ENCODE peak calls at places on chromosome 1, in ten cellular contexts. One of them, this sample, is unnamed.

GRCh38 chr1:16046865-16047264 is 3.3 kb downstream of the CLCNKB start:
- DNase-seq in NCI-H146: no peak
- DNase-seq in heart left ventricle: no peak
- DNase-seq in adrenal gland: no peak
- DNase-seq in psoas muscle: no peak
- DNase-seq in HTR-8/SVneo: no peak
- DNase-seq in CD8-positive, alpha-beta memory T cell: no peak
- DNase-seq in activated T-cell treated with anti-CD3 and anti-CD28 coated beads for 24 hours: no peak
- DNase-seq in NCI-H1092 treated with DMSO at 0.1 percent for 48 hours: no peak
- DNase-seq in NCI-H748 treated with DMSO at 0.1 percent for 48 hours: no peak
- DNase-seq in this sample: no peak

GRCh38 chr1:81848880-81849500 is 48.3 kb downstream of the ADGRL2 start:
- DNase-seq in NCI-H146: peak
- DNase-seq in heart left ventricle: no peak
- DNase-seq in adrenal gland: no peak
- DNase-seq in psoas muscle: no peak
- DNase-seq in HTR-8/SVneo: no peak
- DNase-seq in CD8-positive, alpha-beta memory T cell: no peak
- DNase-seq in activated T-cell treated with anti-CD3 and anti-CD28 coated beads for 24 hours: no peak
- DNase-seq in NCI-H1092 treated with DMSO at 0.1 percent for 48 hours: peak
- DNase-seq in NCI-H748 treated with DMSO at 0.1 percent for 48 hours: peak
- DNase-seq in this sample: no peak

GRCh38 chr1:146051452-146051852 is 29.9 kb upstream of the HJV start:
- DNase-seq in NCI-H146: no peak
- DNase-seq in heart left ventricle: no peak
- DNase-seq in adrenal gland: no peak
- DNase-seq in psoas muscle: no peak
- DNase-seq in HTR-8/SVneo: no peak
- DNase-seq in CD8-positive, alpha-beta memory T cell: no peak
- DNase-seq in activated T-cell treated with anti-CD3 and anti-CD28 coated beads for 24 hours: no peak
- DNase-seq in NCI-H1092 treated with DMSO at 0.1 percent for 48 hours: no peak
- DNase-seq in NCI-H748 treated with DMSO at 0.1 percent for 48 hours: no peak
- DNase-seq in this sample: no peak

GRCh38 chr1:7885513-7886298 is 32.8 kb upstream of the UTS2 start:
- DNase-seq in NCI-H146: peak
- DNase-seq in heart left ventricle: no peak
- DNase-seq in adrenal gland: no peak
- DNase-seq in psoas muscle: no peak
- DNase-seq in HTR-8/SVneo: no peak
- DNase-seq in CD8-positive, alpha-beta memory T cell: peak
- DNase-seq in activated T-cell treated with anti-CD3 and anti-CD28 coated beads for 24 hours: no peak
- DNase-seq in NCI-H1092 treated with DMSO at 0.1 percent for 48 hours: no peak
- DNase-seq in NCI-H748 treated with DMSO at 0.1 percent for 48 hours: no peak
- DNase-seq in this sample: no peak

GRCh38 chr1:182861994-182862393 is 22.8 kb downstream of the DHX9 start:
- DNase-seq in NCI-H146: no peak
- DNase-seq in heart left ventricle: no peak
- DNase-seq in adrenal gland: no peak
- DNase-seq in psoas muscle: no peak
- DNase-seq in HTR-8/SVneo: no peak
- DNase-seq in CD8-positive, alpha-beta memory T cell: no peak
- DNase-seq in activated T-cell treated with anti-CD3 and anti-CD28 coated beads for 24 hours: no peak
- DNase-seq in NCI-H1092 treated with DMSO at 0.1 percent for 48 hours: no peak
- DNase-seq in NCI-H748 treated with DMSO at 0.1 percent for 48 hours: no peak
- DNase-seq in this sample: no peak

GRCh38 chr1:243740255-243740999 is 109.6 kb downstream of the AKT3 start:
- DNase-seq in NCI-H146: no peak
- DNase-seq in heart left ventricle: no peak
- DNase-seq in adrenal gland: no peak
- DNase-seq in psoas muscle: no peak
- DNase-seq in HTR-8/SVneo: no peak
- DNase-seq in CD8-positive, alpha-beta memory T cell: no peak
- DNase-seq in activated T-cell treated with anti-CD3 and anti-CD28 coated beads for 24 hours: no peak
- DNase-seq in NCI-H1092 treated with DMSO at 0.1 percent for 48 hours: no peak
- DNase-seq in NCI-H748 treated with DMSO at 0.1 percent for 48 hours: no peak
- DNase-seq in this sample: no peak

GRCh38 chr1:6519935-6520621 is 28.6 kb upstream of the PLEKHG5 start:
- DNase-seq in NCI-H146: peak
- DNase-seq in heart left ventricle: no peak
- DNase-seq in adrenal gland: peak
- DNase-seq in psoas muscle: no peak
- DNase-seq in HTR-8/SVneo: no peak
- DNase-seq in CD8-positive, alpha-beta memory T cell: no peak
- DNase-seq in activated T-cell treated with anti-CD3 and anti-CD28 coated beads for 24 hours: no peak
- DNase-seq in NCI-H1092 treated with DMSO at 0.1 percent for 48 hours: peak
- DNase-seq in NCI-H748 treated with DMSO at 0.1 percent for 48 hours: no peak
- DNase-seq in this sample: no peak

GRCh38 chr1:28642056-28642846 is 616 bp downstream of the TAF12 start:
- DNase-seq in NCI-H146: no peak
- DNase-seq in heart left ventricle: no peak
- DNase-seq in adrenal gland: no peak
- DNase-seq in psoas muscle: no peak
- DNase-seq in HTR-8/SVneo: no peak
- DNase-seq in CD8-positive, alpha-beta memory T cell: no peak
- DNase-seq in activated T-cell treated with anti-CD3 and anti-CD28 coated beads for 24 hours: no peak
- DNase-seq in NCI-H1092 treated with DMSO at 0.1 percent for 48 hours: no peak
- DNase-seq in NCI-H748 treated with DMSO at 0.1 percent for 48 hours: no peak
- DNase-seq in this sample: no peak

GRCh38 chr1:204742676-204743075 is 57.1 kb upstream of the LRRN2 start:
- DNase-seq in NCI-H146: no peak
- DNase-seq in heart left ventricle: no peak
- DNase-seq in adrenal gland: no peak
- DNase-seq in psoas muscle: no peak
- DNase-seq in HTR-8/SVneo: no peak
- DNase-seq in CD8-positive, alpha-beta memory T cell: no peak
- DNase-seq in activated T-cell treated with anti-CD3 and anti-CD28 coated beads for 24 hours: no peak
- DNase-seq in NCI-H1092 treated with DMSO at 0.1 percent for 48 hours: no peak
- DNase-seq in NCI-H748 treated with DMSO at 0.1 percent for 48 hours: no peak
- DNase-seq in this sample: no peak

GRCh38 chr1:155018617-155019348 is 14.8 kb downstream of the DCST2 start:
- DNase-seq in NCI-H146: no peak
- DNase-seq in heart left ventricle: no peak
- DNase-seq in adrenal gland: peak
- DNase-seq in psoas muscle: no peak
- DNase-seq in HTR-8/SVneo: no peak
- DNase-seq in CD8-positive, alpha-beta memory T cell: no peak
- DNase-seq in activated T-cell treated with anti-CD3 and anti-CD28 coated beads for 24 hours: no peak
- DNase-seq in NCI-H1092 treated with DMSO at 0.1 percent for 48 hours: no peak
- DNase-seq in NCI-H748 treated with DMSO at 0.1 percent for 48 hours: no peak
- DNase-seq in this sample: no peak

GRCh38 chr1:155015527-155016230 is 13.1 kb downstream of the ZBTB7B start:
- DNase-seq in NCI-H146: no peak
- DNase-seq in heart left ventricle: no peak
- DNase-seq in adrenal gland: peak
- DNase-seq in psoas muscle: no peak
- DNase-seq in HTR-8/SVneo: no peak
- DNase-seq in CD8-positive, alpha-beta memory T cell: no peak
- DNase-seq in activated T-cell treated with anti-CD3 and anti-CD28 coated beads for 24 hours: no peak
- DNase-seq in NCI-H1092 treated with DMSO at 0.1 percent for 48 hours: no peak
- DNase-seq in NCI-H748 treated with DMSO at 0.1 percent for 48 hours: no peak
- DNase-seq in this sample: no peak

GRCh38 chr1:148355976-148356375 is 127.1 kb downstream of the PPIAL4G start:
- DNase-seq in NCI-H146: no peak
- DNase-seq in heart left ventricle: no peak
- DNase-seq in adrenal gland: no peak
- DNase-seq in psoas muscle: no peak
- DNase-seq in HTR-8/SVneo: no peak
- DNase-seq in CD8-positive, alpha-beta memory T cell: no peak
- DNase-seq in activated T-cell treated with anti-CD3 and anti-CD28 coated beads for 24 hours: no peak
- DNase-seq in NCI-H1092 treated with DMSO at 0.1 percent for 48 hours: no peak
- DNase-seq in NCI-H748 treated with DMSO at 0.1 percent for 48 hours: no peak
- DNase-seq in this sample: no peak

GRCh38 chr1:70667771-70668170 is 256.7 kb downstream of the CTH start:
- DNase-seq in NCI-H146: peak
- DNase-seq in heart left ventricle: no peak
- DNase-seq in adrenal gland: no peak
- DNase-seq in psoas muscle: no peak
- DNase-seq in HTR-8/SVneo: no peak
- DNase-seq in CD8-positive, alpha-beta memory T cell: no peak
- DNase-seq in activated T-cell treated with anti-CD3 and anti-CD28 coated beads for 24 hours: no peak
- DNase-seq in NCI-H1092 treated with DMSO at 0.1 percent for 48 hours: no peak
- DNase-seq in NCI-H748 treated with DMSO at 0.1 percent for 48 hours: no peak
- DNase-seq in this sample: no peak

GRCh38 chr1:109687641-109688499 is at the start of gene GSTM1:
- DNase-seq in NCI-H146: no peak
- DNase-seq in heart left ventricle: no peak
- DNase-seq in adrenal gland: no peak
- DNase-seq in psoas muscle: no peak
- DNase-seq in HTR-8/SVneo: no peak
- DNase-seq in CD8-positive, alpha-beta memory T cell: no peak
- DNase-seq in activated T-cell treated with anti-CD3 and anti-CD28 coated beads for 24 hours: no peak
- DNase-seq in NCI-H1092 treated with DMSO at 0.1 percent for 48 hours: no peak
- DNase-seq in NCI-H748 treated with DMSO at 0.1 percent for 48 hours: no peak
- DNase-seq in this sample: no peak

GRCh38 chr1:243926299-243926698 is 76.3 kb upstream of the AKT3 start:
- DNase-seq in NCI-H146: no peak
- DNase-seq in heart left ventricle: no peak
- DNase-seq in adrenal gland: no peak
- DNase-seq in psoas muscle: no peak
- DNase-seq in HTR-8/SVneo: no peak
- DNase-seq in CD8-positive, alpha-beta memory T cell: no peak
- DNase-seq in activated T-cell treated with anti-CD3 and anti-CD28 coated beads for 24 hours: no peak
- DNase-seq in NCI-H1092 treated with DMSO at 0.1 percent for 48 hours: no peak
- DNase-seq in NCI-H748 treated with DMSO at 0.1 percent for 48 hours: no peak
- DNase-seq in this sample: no peak

GRCh38 chr1:208174736-208175507 is 69.3 kb downstream of the PLXNA2 start:
- DNase-seq in NCI-H146: no peak
- DNase-seq in heart left ventricle: no peak
- DNase-seq in adrenal gland: no peak
- DNase-seq in psoas muscle: no peak
- DNase-seq in HTR-8/SVneo: no peak
- DNase-seq in CD8-positive, alpha-beta memory T cell: no peak
- DNase-seq in activated T-cell treated with anti-CD3 and anti-CD28 coated beads for 24 hours: no peak
- DNase-seq in NCI-H1092 treated with DMSO at 0.1 percent for 48 hours: no peak
- DNase-seq in NCI-H748 treated with DMSO at 0.1 percent for 48 hours: no peak
- DNase-seq in this sample: no peak

GRCh38 chr1:216705686-216706085 is 17.5 kb downstream of the ESRRG start:
- DNase-seq in NCI-H146: peak
- DNase-seq in heart left ventricle: peak
- DNase-seq in adrenal gland: no peak
- DNase-seq in psoas muscle: no peak
- DNase-seq in HTR-8/SVneo: no peak
- DNase-seq in CD8-positive, alpha-beta memory T cell: no peak
- DNase-seq in activated T-cell treated with anti-CD3 and anti-CD28 coated beads for 24 hours: no peak
- DNase-seq in NCI-H1092 treated with DMSO at 0.1 percent for 48 hours: peak
- DNase-seq in NCI-H748 treated with DMSO at 0.1 percent for 48 hours: peak
- DNase-seq in this sample: no peak

GRCh38 chr1:167797005-167797404 is 75.2 kb downstream of the MPZL1 start:
- DNase-seq in NCI-H146: no peak
- DNase-seq in heart left ventricle: peak
- DNase-seq in adrenal gland: peak
- DNase-seq in psoas muscle: peak
- DNase-seq in HTR-8/SVneo: peak
- DNase-seq in CD8-positive, alpha-beta memory T cell: no peak
- DNase-seq in activated T-cell treated with anti-CD3 and anti-CD28 coated beads for 24 hours: no peak
- DNase-seq in NCI-H1092 treated with DMSO at 0.1 percent for 48 hours: no peak
- DNase-seq in NCI-H748 treated with DMSO at 0.1 percent for 48 hours: no peak
- DNase-seq in this sample: no peak

GRCh38 chr1:91791691-91792392 is 94.1 kb downstream of the TGFBR3 start:
- DNase-seq in NCI-H146: peak
- DNase-seq in heart left ventricle: no peak
- DNase-seq in adrenal gland: no peak
- DNase-seq in psoas muscle: no peak
- DNase-seq in HTR-8/SVneo: no peak
- DNase-seq in CD8-positive, alpha-beta memory T cell: peak
- DNase-seq in activated T-cell treated with anti-CD3 and anti-CD28 coated beads for 24 hours: no peak
- DNase-seq in NCI-H1092 treated with DMSO at 0.1 percent for 48 hours: no peak
- DNase-seq in NCI-H748 treated with DMSO at 0.1 percent for 48 hours: no peak
- DNase-seq in this sample: no peak

GRCh38 chr1:223683586-223684487 is 18.3 kb upstream of the CAPN8 start:
- DNase-seq in NCI-H146: peak
- DNase-seq in heart left ventricle: peak
- DNase-seq in adrenal gland: peak
- DNase-seq in psoas muscle: peak
- DNase-seq in HTR-8/SVneo: peak
- DNase-seq in CD8-positive, alpha-beta memory T cell: peak
- DNase-seq in activated T-cell treated with anti-CD3 and anti-CD28 coated beads for 24 hours: peak
- DNase-seq in NCI-H1092 treated with DMSO at 0.1 percent for 48 hours: peak
- DNase-seq in NCI-H748 treated with DMSO at 0.1 percent for 48 hours: peak
- DNase-seq in this sample: peak

GRCh38 chr1:114340906-114341698 is 169.9 kb downstream of the TRIM33 start:
- DNase-seq in NCI-H146: no peak
- DNase-seq in heart left ventricle: no peak
- DNase-seq in adrenal gland: no peak
- DNase-seq in psoas muscle: no peak
- DNase-seq in HTR-8/SVneo: no peak
- DNase-seq in CD8-positive, alpha-beta memory T cell: peak
- DNase-seq in activated T-cell treated with anti-CD3 and anti-CD28 coated beads for 24 hours: no peak
- DNase-seq in NCI-H1092 treated with DMSO at 0.1 percent for 48 hours: no peak
- DNase-seq in NCI-H748 treated with DMSO at 0.1 percent for 48 hours: no peak
- DNase-seq in this sample: peak

GRCh38 chr1:183218981-183219621 is 33.0 kb downstream of the LAMC2 start:
- DNase-seq in NCI-H146: peak
- DNase-seq in heart left ventricle: peak
- DNase-seq in adrenal gland: no peak
- DNase-seq in psoas muscle: no peak
- DNase-seq in HTR-8/SVneo: no peak
- DNase-seq in CD8-positive, alpha-beta memory T cell: peak
- DNase-seq in activated T-cell treated with anti-CD3 and anti-CD28 coated beads for 24 hours: peak
- DNase-seq in NCI-H1092 treated with DMSO at 0.1 percent for 48 hours: peak
- DNase-seq in NCI-H748 treated with DMSO at 0.1 percent for 48 hours: no peak
- DNase-seq in this sample: no peak

GRCh38 chr1:216462061-216462775 is 39.0 kb upstream of the USH2A start:
- DNase-seq in NCI-H146: no peak
- DNase-seq in heart left ventricle: no peak
- DNase-seq in adrenal gland: no peak
- DNase-seq in psoas muscle: no peak
- DNase-seq in HTR-8/SVneo: no peak
- DNase-seq in CD8-positive, alpha-beta memory T cell: no peak
- DNase-seq in activated T-cell treated with anti-CD3 and anti-CD28 coated beads for 24 hours: no peak
- DNase-seq in NCI-H1092 treated with DMSO at 0.1 percent for 48 hours: no peak
- DNase-seq in NCI-H748 treated with DMSO at 0.1 percent for 48 hours: no peak
- DNase-seq in this sample: no peak

GRCh38 chr1:64248065-64248464 is 44.6 kb downstream of the UBE2U start:
- DNase-seq in NCI-H146: no peak
- DNase-seq in heart left ventricle: no peak
- DNase-seq in adrenal gland: no peak
- DNase-seq in psoas muscle: no peak
- DNase-seq in HTR-8/SVneo: no peak
- DNase-seq in CD8-positive, alpha-beta memory T cell: no peak
- DNase-seq in activated T-cell treated with anti-CD3 and anti-CD28 coated beads for 24 hours: no peak
- DNase-seq in NCI-H1092 treated with DMSO at 0.1 percent for 48 hours: peak
- DNase-seq in NCI-H748 treated with DMSO at 0.1 percent for 48 hours: no peak
- DNase-seq in this sample: no peak

GRCh38 chr1:170893655-170894297 is 41.6 kb upstream of the MROH9 start:
- DNase-seq in NCI-H146: no peak
- DNase-seq in heart left ventricle: no peak
- DNase-seq in adrenal gland: no peak
- DNase-seq in psoas muscle: no peak
- DNase-seq in HTR-8/SVneo: no peak
- DNase-seq in CD8-positive, alpha-beta memory T cell: no peak
- DNase-seq in activated T-cell treated with anti-CD3 and anti-CD28 coated beads for 24 hours: no peak
- DNase-seq in NCI-H1092 treated with DMSO at 0.1 percent for 48 hours: no peak
- DNase-seq in NCI-H748 treated with DMSO at 0.1 percent for 48 hours: no peak
- DNase-seq in this sample: no peak

GRCh38 chr1:226082959-226083302 is 20.4 kb downstream of the H3-3A start:
- DNase-seq in NCI-H146: peak
- DNase-seq in heart left ventricle: peak
- DNase-seq in adrenal gland: peak
- DNase-seq in psoas muscle: peak
- DNase-seq in HTR-8/SVneo: peak
- DNase-seq in CD8-positive, alpha-beta memory T cell: no peak
- DNase-seq in activated T-cell treated with anti-CD3 and anti-CD28 coated beads for 24 hours: no peak
- DNase-seq in NCI-H1092 treated with DMSO at 0.1 percent for 48 hours: no peak
- DNase-seq in NCI-H748 treated with DMSO at 0.1 percent for 48 hours: no peak
- DNase-seq in this sample: no peak

GRCh38 chr1:18901952-18902522 is 318 bp downstream of the ALDH4A1 start:
- DNase-seq in NCI-H146: peak
- DNase-seq in heart left ventricle: peak
- DNase-seq in adrenal gland: no peak
- DNase-seq in psoas muscle: peak
- DNase-seq in HTR-8/SVneo: peak
- DNase-seq in CD8-positive, alpha-beta memory T cell: no peak
- DNase-seq in activated T-cell treated with anti-CD3 and anti-CD28 coated beads for 24 hours: no peak
- DNase-seq in NCI-H1092 treated with DMSO at 0.1 percent for 48 hours: peak
- DNase-seq in NCI-H748 treated with DMSO at 0.1 percent for 48 hours: no peak
- DNase-seq in this sample: no peak

GRCh38 chr1:37323486-37324377 is 150.6 kb upstream of the ZC3H12A start:
- DNase-seq in NCI-H146: peak
- DNase-seq in heart left ventricle: no peak
- DNase-seq in adrenal gland: no peak
- DNase-seq in psoas muscle: no peak
- DNase-seq in HTR-8/SVneo: peak
- DNase-seq in CD8-positive, alpha-beta memory T cell: no peak
- DNase-seq in activated T-cell treated with anti-CD3 and anti-CD28 coated beads for 24 hours: peak
- DNase-seq in NCI-H1092 treated with DMSO at 0.1 percent for 48 hours: peak
- DNase-seq in NCI-H748 treated with DMSO at 0.1 percent for 48 hours: peak
- DNase-seq in this sample: no peak